ENCODE peak calls at places on chromosomes 6 and 20, in four cellular contexts. C is heart left ventricle, T is left lung, Z is A549. R is an unnamed sample. For H3K9me3, the result is how much of the 10 kb centered on the place peaks cover.

GRCh38 chr20:32385541-32385940 is 27.4 kb downstream of the ASXL1 start:
- ATAC-seq in Z (no peak), C (no peak), T (no peak), R (no peak)

GRCh38 chr6:12111271-12111670 is 99.2 kb downstream of the HIVEP1 start:
- ATAC-seq in T (no peak), Z (no peak), C (no peak), R (no peak)

GRCh38 chr6:151701820-151702562 is 105.5 kb upstream of the ESR1 start:
- ATAC-seq in Z (no peak), C (no peak), T (peak), R (no peak)

GRCh38 chr20:34512955-34513419 is 3.2 kb upstream of the DYNLRB1 start:
- ATAC-seq in Z (no peak), T (no peak), C (no peak), R (no peak)

GRCh38 chr6:113010181-113010580 is 663.1 kb downstream of the RFPL4B start:
- ATAC-seq in T (no peak), C (no peak), Z (no peak), R (no peak)

GRCh38 chr6:75481936-75482593 is 11.5 kb downstream of the FILIP1 start:
- ATAC-seq in Z (no peak), T (no peak), C (no peak), R (peak)

GRCh38 chr20:36034875-36035274 is 66.5 kb downstream of the CNBD2 start:
- ATAC-seq in Z (no peak), C (no peak), T (no peak), R (no peak)

GRCh38 chr6:20432692-20433091 is 31.0 kb downstream of the E2F3 start:
- ATAC-seq in C (no peak), T (no peak), Z (no peak), R (no peak)

GRCh38 chr20:57391439-57392129 is 388 bp downstream of the RBM38 start:
- ATAC-seq in Z (peak), C (no peak), T (no peak), R (peak)

GRCh38 chr20:49888341-49889244 is 26.7 kb downstream of the SPATA2 start:
- ATAC-seq in C (no peak), T (peak), Z (peak), R (no peak)

GRCh38 chr20:44186674-44187053 is 324 bp downstream of the JPH2 start:
- ATAC-seq in T (no peak), Z (peak), C (peak), R (no peak)

GRCh38 chr20:14445310-14445709 is 107.9 kb upstream of the FLRT3 start:
- ATAC-seq in Z (no peak), T (no peak), C (no peak), R (no peak)

GRCh38 chr6:163565140-163565539 is 150.6 kb downstream of the QKI start:
- ATAC-seq in T (no peak), C (peak), Z (no peak), R (no peak)

GRCh38 chr6:33843696-33844121 is 39.9 kb upstream of the MLN start:
- ATAC-seq in C (no peak), T (no peak), Z (no peak), R (no peak)

GRCh38 chr6:158799051-158799792 is 19.9 kb downstream of the EZR start:
- ATAC-seq in C (peak), T (peak), Z (peak), R (no peak)

GRCh38 chr20:5719861-5720401 is 30.3 kb upstream of the SHLD1 start:
- ATAC-seq in C (no peak), T (peak), Z (peak), R (no peak)

GRCh38 chr6:2387445-2387844 is 142.0 kb upstream of the GMDS start:
- ATAC-seq in C (no peak), T (no peak), Z (no peak), R (no peak)

GRCh38 chr20:4235512-4236043 is 220.2 kb upstream of the RNF24 start:
- ATAC-seq in Z (no peak), C (no peak), T (no peak), R (no peak)

GRCh38 chr6:63785006-63785405 is 149.4 kb downstream of the PHF3 start:
- ATAC-seq in Z (no peak), C (no peak), T (no peak), R (no peak)

GRCh38 chr6:168050225-168050796 is 28.7 kb downstream of the FRMD1 start:
- ATAC-seq in Z (no peak), C (no peak), T (peak), R (no peak)

GRCh38 chr6:39361657-39362486 is 39.4 kb upstream of the KCNK16 start:
- ATAC-seq in Z (peak), C (peak), T (peak), R (peak)

GRCh38 chr6:7159790-7160525 is 52.2 kb downstream of the RREB1 start:
- ATAC-seq in Z (no peak), C (peak), T (no peak), R (no peak)

GRCh38 chr20:30816182-30816645 is 441.2 kb upstream of the DEFB115 start:
- ATAC-seq in Z (no peak), C (peak), T (no peak), R (no peak)

GRCh38 chr20:32034581-32035397 is 17.3 kb upstream of the HCK start:
- ATAC-seq in Z (no peak), T (peak), C (peak), R (peak)

GRCh38 chr6:136684483-136684882 is 107.8 kb downstream of the MAP3K5 start:
- ATAC-seq in T (peak), Z (no peak), C (peak), R (no peak)

GRCh38 chr6:68695838-68696237 is 60.8 kb downstream of the ADGRB3 start:
- ATAC-seq in T (no peak), C (no peak), Z (no peak), R (no peak)

GRCh38 chr6:44785123-44785522 is 397.6 kb downstream of the CDC5L start:
- ATAC-seq in T (no peak), C (no peak), Z (no peak), R (no peak)

GRCh38 chr6:16440656-16441212 is 202.3 kb downstream of the GMPR start:
- ATAC-seq in Z (no peak), C (peak), T (no peak), R (no peak)

GRCh38 chr20:62832951-62833391 is 16.1 kb downstream of the COL9A3 start:
- ATAC-seq in C (no peak), T (peak), Z (no peak), R (peak)
- H3K4me3 ChIP-seq in C (no peak), T (peak), Z (no peak), R (no peak)

DNA sequence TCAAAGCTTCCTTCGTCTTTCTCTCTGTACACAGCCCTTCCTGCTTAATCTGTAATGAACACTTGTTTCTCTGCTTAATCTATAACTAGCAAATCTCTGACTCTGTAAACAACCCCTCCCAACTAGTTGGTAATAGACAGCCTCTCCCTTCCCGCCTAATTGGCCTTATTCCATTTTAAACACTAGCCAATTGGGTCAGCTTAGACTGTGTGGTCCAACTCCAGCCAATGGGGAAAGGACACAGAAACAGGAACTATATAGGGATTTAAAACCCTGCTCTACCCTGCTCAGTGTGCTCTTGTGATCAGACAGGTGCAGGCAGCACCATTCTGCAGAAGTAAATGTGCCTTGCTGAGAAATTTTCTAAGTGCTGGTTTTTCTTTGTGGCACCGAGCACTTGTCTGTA is 18.5 kb downstream of the CHD6 start:
- ATAC-seq in T (no peak), C (no peak), Z (no peak), R (no peak)
- H3K9me3 ChIP-seq in T (under half), C (half or more), Z (under half), R (under half)

DNA sequence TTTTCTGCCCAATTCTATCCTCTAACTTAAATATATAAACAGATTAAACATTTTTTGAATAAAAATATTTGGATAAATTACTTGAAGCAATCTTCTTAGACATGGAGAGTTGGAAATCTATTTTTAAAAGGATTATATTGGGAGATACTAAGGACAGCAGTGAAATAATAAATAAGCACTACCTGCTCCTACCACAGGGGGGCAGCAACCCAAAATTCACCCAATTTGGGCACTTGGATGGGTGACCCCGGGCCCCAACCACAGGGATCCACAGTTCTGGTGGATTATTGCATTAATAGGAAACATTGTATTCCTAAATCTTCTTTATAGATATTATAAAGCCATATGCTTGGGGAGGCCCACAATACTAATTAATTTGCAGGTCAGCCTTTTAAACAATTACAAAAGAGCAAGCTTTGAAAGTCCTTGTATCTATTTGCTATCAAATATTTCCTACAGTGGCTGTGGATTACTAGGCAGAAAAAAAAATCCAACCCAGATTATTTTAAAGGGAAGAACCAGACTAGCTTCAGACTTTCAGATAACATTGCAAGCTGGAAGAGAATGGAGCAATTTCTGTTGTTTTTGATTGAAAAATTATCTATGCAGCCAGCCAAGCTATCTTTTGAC is 66.4 kb upstream of the PDE10A start:
- ATAC-seq in C (no peak), Z (peak), T (peak), R (no peak)
- H3K4me3 ChIP-seq in C (no peak), Z (no peak), T (no peak), R (no peak)

DNA sequence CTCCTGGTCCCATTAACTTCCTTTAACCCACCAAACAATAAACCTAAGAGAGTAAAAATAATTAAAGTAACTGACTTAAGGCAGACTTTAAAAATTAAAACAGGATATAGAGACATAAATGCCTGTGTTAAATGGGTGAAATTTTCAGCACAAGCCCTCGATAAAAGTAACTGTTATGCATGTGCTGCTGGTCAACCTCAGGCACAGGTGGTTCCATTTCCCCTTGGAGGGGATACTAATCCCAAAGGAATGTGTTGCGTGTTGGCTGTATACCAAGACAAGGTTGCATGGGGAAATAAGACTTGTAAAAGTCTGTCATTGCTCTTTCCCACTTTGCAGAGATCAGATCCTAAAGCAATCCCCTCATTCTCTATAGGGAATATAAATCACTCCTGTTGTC is 25.8 kb downstream of the HLA-A start:
- ATAC-seq in C (no peak), Z (no peak), T (no peak), R (no peak)
- H3K9me3 ChIP-seq in C (under half), Z (under half), T (under half), R (under half)

GRCh38 chr6:52415333-52415732 is 4.8 kb upstream of the EFHC1 start:
- ATAC-seq in C (no peak), T (no peak), Z (no peak), R (no peak)

GRCh38 chr6:52416629-52417151 is 3.5 kb upstream of the EFHC1 start:
- ATAC-seq in C (peak), T (peak), Z (no peak), R (no peak)

GRCh38 chr6:52418606-52419005 is 1.5 kb upstream of the EFHC1 start:
- ATAC-seq in C (no peak), T (no peak), Z (no peak), R (no peak)

GRCh38 chr6:52417675-52418111 is 2.4 kb upstream of the EFHC1 start:
- ATAC-seq in Z (no peak), C (peak), T (no peak), R (no peak)

GRCh38 chr6:52415917-52416628 is 4.1 kb upstream of the EFHC1 start:
- ATAC-seq in C (no peak), Z (no peak), T (no peak), R (no peak)
- H3K4me3 ChIP-seq in C (no peak), Z (no peak), T (no peak), R (no peak)

GRCh38 chr20:56323656-56324055 is 35.1 kb upstream of the FAM210B start:
- ATAC-seq in T (no peak), C (no peak), Z (no peak), R (no peak)

GRCh38 chr20:56324806-56325205 is 34.0 kb upstream of the FAM210B start:
- ATAC-seq in T (no peak), C (no peak), Z (no peak), R (no peak)

GRCh38 chr20:56328861-56329260 is 29.9 kb upstream of the FAM210B start:
- ATAC-seq in T (no peak), C (no peak), Z (no peak), R (no peak)
- H3K9me3 ChIP-seq in T (under half), C (under half), Z (under half), R (under half)

R was measured in gastroesophageal sphincter.